ENCODE peak calls at places on chromosomes 5 and 9, in eight cellular contexts. One of them, this sample, is unnamed.

GRCh38 chr9:7408845-7409244 is 390.7 kb downstream of the DMAC1 start:
- DNase-seq in GM12878: no peak
- DNase-seq in transverse colon: no peak
- DNase-seq in suprapubic skin: no peak
- DNase-seq in HL-60: no peak
- DNase-seq in HepG2: no peak
- DNase-seq in endothelial cell of umbilical vein: no peak
- DNase-seq in prostate gland: no peak
- DNase-seq in this sample: no peak

GRCh38 chr5:91224459-91224858 is 158.7 kb downstream of the ARRDC3 start:
- DNase-seq in endothelial cell of umbilical vein: no peak
- DNase-seq in HL-60: no peak
- DNase-seq in suprapubic skin: no peak
- DNase-seq in HepG2: no peak
- DNase-seq in transverse colon: no peak
- DNase-seq in prostate gland: no peak
- DNase-seq in GM12878: no peak
- DNase-seq in this sample: no peak

GRCh38 chr9:125747765-125748510 is 765 bp downstream of the PBX3 start:
- DNase-seq in prostate gland: peak; percentile 27
- DNase-seq in HL-60: peak; percentile 36
- DNase-seq in transverse colon: peak; percentile 42
- DNase-seq in suprapubic skin: peak; percentile 67
- DNase-seq in endothelial cell of umbilical vein: peak; percentile 52
- DNase-seq in GM12878: no peak
- DNase-seq in HepG2: no peak
- DNase-seq in this sample: peak; percentile 92

GRCh38 chr5:67493676-67494075 is 297.1 kb upstream of the CD180 start:
- DNase-seq in endothelial cell of umbilical vein: peak; percentile 21
- DNase-seq in HL-60: peak; percentile 1
- DNase-seq in transverse colon: peak; percentile 54
- DNase-seq in prostate gland: peak; percentile 38
- DNase-seq in suprapubic skin: no peak
- DNase-seq in HepG2: peak; percentile 55
- DNase-seq in GM12878: no peak
- DNase-seq in this sample: no peak

GRCh38 chr5:8363133-8363532 is 494.2 kb downstream of the MTRR start:
- DNase-seq in GM12878: no peak
- DNase-seq in prostate gland: no peak
- DNase-seq in HepG2: no peak
- DNase-seq in endothelial cell of umbilical vein: no peak
- DNase-seq in suprapubic skin: no peak
- DNase-seq in HL-60: no peak
- DNase-seq in transverse colon: no peak
- DNase-seq in this sample: no peak

GRCh38 chr5:76664065-76664464 is 40.9 kb upstream of the F2RL2 start:
- DNase-seq in suprapubic skin: no peak
- DNase-seq in endothelial cell of umbilical vein: no peak
- DNase-seq in prostate gland: no peak
- DNase-seq in GM12878: no peak
- DNase-seq in HepG2: no peak
- DNase-seq in HL-60: no peak
- DNase-seq in transverse colon: no peak
- DNase-seq in this sample: no peak

GRCh38 chr9:125747053-125747764 is at the start of gene PBX3:
- DNase-seq in HL-60: peak; percentile 17
- DNase-seq in endothelial cell of umbilical vein: peak; percentile 38
- DNase-seq in prostate gland: peak; percentile 42
- DNase-seq in HepG2: no peak
- DNase-seq in transverse colon: peak; percentile 54
- DNase-seq in suprapubic skin: peak; percentile 74
- DNase-seq in GM12878: no peak
- DNase-seq in this sample: peak; percentile 92

GRCh38 chr5:176474476-176474875 is 26.3 kb downstream of the FAF2 start:
- DNase-seq in suprapubic skin: no peak
- DNase-seq in GM12878: no peak
- DNase-seq in transverse colon: no peak
- DNase-seq in prostate gland: no peak
- DNase-seq in HepG2: no peak
- DNase-seq in HL-60: no peak
- DNase-seq in endothelial cell of umbilical vein: no peak
- DNase-seq in this sample: no peak

GRCh38 chr9:38656896-38657295 is 36.5 kb upstream of the ANKRD18A start:
- DNase-seq in GM12878: no peak
- DNase-seq in transverse colon: no peak
- DNase-seq in endothelial cell of umbilical vein: no peak
- DNase-seq in HL-60: no peak
- DNase-seq in suprapubic skin: no peak
- DNase-seq in prostate gland: no peak
- DNase-seq in HepG2: no peak
- DNase-seq in this sample: no peak

GRCh38 chr5:91016954-91017690 is 366.0 kb downstream of the ARRDC3 start:
- DNase-seq in HL-60: no peak
- DNase-seq in endothelial cell of umbilical vein: no peak
- DNase-seq in prostate gland: no peak
- DNase-seq in HepG2: no peak
- DNase-seq in suprapubic skin: no peak
- DNase-seq in GM12878: no peak
- DNase-seq in transverse colon: peak; percentile 16
- DNase-seq in this sample: no peak

GRCh38 chr5:1347571-1347970 is 2.7 kb upstream of the CLPTM1L start:
- DNase-seq in HepG2: no peak
- DNase-seq in GM12878: no peak
- DNase-seq in suprapubic skin: no peak
- DNase-seq in HL-60: no peak
- DNase-seq in prostate gland: no peak
- DNase-seq in endothelial cell of umbilical vein: no peak
- DNase-seq in transverse colon: no peak
- DNase-seq in this sample: peak; percentile 66

GRCh38 chr9:38311382-38312270 is 80.9 kb upstream of the ALDH1B1 start:
- DNase-seq in suprapubic skin: no peak
- DNase-seq in GM12878: no peak
- DNase-seq in HepG2: peak; percentile 43
- DNase-seq in HL-60: no peak
- DNase-seq in endothelial cell of umbilical vein: no peak
- DNase-seq in prostate gland: no peak
- DNase-seq in transverse colon: no peak
- DNase-seq in this sample: no peak

GRCh38 chr9:23811633-23812032 is 14.4 kb downstream of the ELAVL2 start:
- DNase-seq in GM12878: no peak
- DNase-seq in prostate gland: no peak
- DNase-seq in HepG2: no peak
- DNase-seq in suprapubic skin: no peak
- DNase-seq in endothelial cell of umbilical vein: no peak
- DNase-seq in transverse colon: no peak
- DNase-seq in HL-60: no peak
- DNase-seq in this sample: no peak

GRCh38 chr9:88310310-88310980 is 77.8 kb upstream of the SPIN1 start:
- DNase-seq in suprapubic skin: no peak
- DNase-seq in transverse colon: peak; percentile 11
- DNase-seq in GM12878: no peak
- DNase-seq in HepG2: peak; percentile 14
- DNase-seq in HL-60: peak; percentile 16
- DNase-seq in endothelial cell of umbilical vein: no peak
- DNase-seq in prostate gland: no peak
- DNase-seq in this sample: no peak

GRCh38 chr5:107875834-107876233 is 205.1 kb upstream of the EFNA5 start:
- DNase-seq in prostate gland: no peak
- DNase-seq in GM12878: no peak
- DNase-seq in HL-60: no peak
- DNase-seq in transverse colon: no peak
- DNase-seq in endothelial cell of umbilical vein: no peak
- DNase-seq in suprapubic skin: no peak
- DNase-seq in HepG2: no peak
- DNase-seq in this sample: no peak

GRCh38 chr5:172410160-172410559 is 44.2 kb downstream of the SH3PXD2B start:
- DNase-seq in prostate gland: no peak
- DNase-seq in transverse colon: no peak
- DNase-seq in endothelial cell of umbilical vein: no peak
- DNase-seq in GM12878: peak; percentile 24
- DNase-seq in HL-60: peak; percentile 74
- DNase-seq in suprapubic skin: no peak
- DNase-seq in HepG2: no peak
- DNase-seq in this sample: no peak

GRCh38 chr9:121599186-121599871 is 52.1 kb upstream of the DAB2IP start:
- DNase-seq in suprapubic skin: peak; percentile 80
- DNase-seq in HepG2: peak; percentile 64
- DNase-seq in GM12878: no peak
- DNase-seq in HL-60: no peak
- DNase-seq in prostate gland: peak; percentile 82
- DNase-seq in endothelial cell of umbilical vein: no peak
- DNase-seq in transverse colon: peak; percentile 65
- DNase-seq in this sample: no peak

GRCh38 chr9:100397867-100398266 is 29.1 kb upstream of the MSANTD3 start:
- DNase-seq in GM12878: no peak
- DNase-seq in HL-60: no peak
- DNase-seq in HepG2: no peak
- DNase-seq in prostate gland: no peak
- DNase-seq in transverse colon: no peak
- DNase-seq in suprapubic skin: no peak
- DNase-seq in endothelial cell of umbilical vein: no peak
- DNase-seq in this sample: no peak

GRCh38 chr9:92719028-92719647 is 45.5 kb downstream of the BICD2 start:
- DNase-seq in endothelial cell of umbilical vein: no peak
- DNase-seq in GM12878: no peak
- DNase-seq in prostate gland: no peak
- DNase-seq in transverse colon: no peak
- DNase-seq in HepG2: no peak
- DNase-seq in HL-60: no peak
- DNase-seq in suprapubic skin: no peak
- DNase-seq in this sample: peak; percentile 69

GRCh38 chr9:92716557-92716956 is 46.6 kb upstream of the IPPK start:
- DNase-seq in HepG2: peak; percentile 47
- DNase-seq in endothelial cell of umbilical vein: peak; percentile 50
- DNase-seq in transverse colon: peak; percentile 80
- DNase-seq in prostate gland: peak; percentile 53
- DNase-seq in HL-60: peak; percentile 52
- DNase-seq in suprapubic skin: peak; percentile 88
- DNase-seq in GM12878: no peak
- DNase-seq in this sample: peak; percentile 90

GRCh38 chr9:92720209-92720765 is 44.3 kb downstream of the BICD2 start:
- DNase-seq in suprapubic skin: no peak
- DNase-seq in prostate gland: no peak
- DNase-seq in HepG2: no peak
- DNase-seq in endothelial cell of umbilical vein: no peak
- DNase-seq in GM12878: no peak
- DNase-seq in HL-60: no peak
- DNase-seq in transverse colon: no peak
- DNase-seq in this sample: no peak

GRCh38 chr9:92717201-92718085 is 47.2 kb downstream of the BICD2 start:
- DNase-seq in endothelial cell of umbilical vein: no peak
- DNase-seq in transverse colon: peak; percentile 42
- DNase-seq in HL-60: no peak
- DNase-seq in HepG2: no peak
- DNase-seq in prostate gland: no peak
- DNase-seq in GM12878: no peak
- DNase-seq in suprapubic skin: no peak
- DNase-seq in this sample: peak; percentile 73

GRCh38 chr9:92718086-92719001 is 46.3 kb downstream of the BICD2 start:
- DNase-seq in GM12878: no peak
- DNase-seq in endothelial cell of umbilical vein: no peak
- DNase-seq in prostate gland: no peak
- DNase-seq in transverse colon: no peak
- DNase-seq in HL-60: no peak
- DNase-seq in HepG2: no peak
- DNase-seq in suprapubic skin: no peak
- DNase-seq in this sample: peak; percentile 73
- TF ChIP-seq POLR2AphosphoS5 in GM12878: no peak
- TF ChIP-seq POLR2AphosphoS5 in endothelial cell of umbilical vein: no peak
- TF ChIP-seq POLR2AphosphoS5 in prostate gland: no peak
- TF ChIP-seq POLR2AphosphoS5 in transverse colon: no peak
- TF ChIP-seq POLR2AphosphoS5 in HL-60: no peak
- TF ChIP-seq POLR2AphosphoS5 in HepG2: no peak
- TF ChIP-seq POLR2AphosphoS5 in suprapubic skin: no peak
- TF ChIP-seq POLR2AphosphoS5 in this sample: peak; percentile 4

DNA sequence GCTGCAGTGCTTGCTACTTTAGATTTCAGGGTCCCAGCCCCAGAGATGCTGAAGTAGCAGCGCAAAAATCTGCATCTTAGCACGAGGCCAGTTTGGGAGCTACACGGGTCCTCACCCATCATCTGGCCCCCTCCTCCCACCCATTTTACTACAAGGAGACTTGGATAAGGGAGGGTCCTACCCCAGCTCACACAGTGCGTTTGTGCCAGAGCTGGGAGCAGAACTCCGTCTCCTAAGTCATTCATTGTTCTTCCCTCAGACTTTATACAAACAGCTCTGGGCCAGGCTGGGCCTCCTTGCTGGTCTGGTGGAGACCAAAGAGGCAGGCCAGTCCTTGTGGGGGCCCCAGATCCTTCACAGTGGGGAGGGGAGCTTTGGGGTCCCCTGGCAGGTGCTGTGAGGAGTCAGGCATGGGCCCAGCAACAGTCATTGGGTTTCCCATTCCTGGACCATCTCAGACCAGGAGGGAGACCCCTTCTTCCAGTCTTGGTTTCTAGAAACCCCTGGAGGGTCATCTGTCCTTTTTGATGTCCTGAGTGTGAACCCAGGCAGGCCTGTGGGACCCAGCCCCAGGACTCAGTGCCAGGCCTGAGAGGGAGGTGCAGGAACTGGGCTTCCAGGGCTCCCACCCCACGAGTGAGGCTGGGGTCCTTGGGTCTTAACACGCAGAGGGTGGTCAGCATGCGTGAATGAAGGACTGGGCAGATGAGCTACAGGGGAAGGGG is 2.3 kb upstream of the IL17B start:
- DNase-seq in HL-60: no peak
- DNase-seq in endothelial cell of umbilical vein: no peak
- DNase-seq in prostate gland: no peak
- DNase-seq in HepG2: no peak
- DNase-seq in GM12878: no peak
- DNase-seq in suprapubic skin: no peak
- DNase-seq in transverse colon: no peak
- DNase-seq in this sample: no peak
- H3K27ac ChIP-seq in HL-60: no peak overlapping the region
- H3K27ac ChIP-seq in endothelial cell of umbilical vein: no peak overlapping the region
- H3K27ac ChIP-seq in prostate gland: peak overlapping the region; percentile 74
- H3K27ac ChIP-seq in HepG2: peak overlapping the region; percentile 43
- H3K27ac ChIP-seq in GM12878: no peak overlapping the region
- H3K27ac ChIP-seq in suprapubic skin: peak overlapping the region; percentile 14
- H3K27ac ChIP-seq in transverse colon: peak overlapping the region; percentile 88
- H3K27ac ChIP-seq in this sample: peak overlapping the region; percentile 56

GRCh38 chr5:173855162-173855994 is 32.8 kb upstream of the CPEB4 start:
- DNase-seq in prostate gland: no peak
- DNase-seq in suprapubic skin: no peak
- DNase-seq in HepG2: no peak
- DNase-seq in endothelial cell of umbilical vein: no peak
- DNase-seq in HL-60: no peak
- DNase-seq in GM12878: no peak
- DNase-seq in transverse colon: no peak
- DNase-seq in this sample: no peak
- TF ChIP-seq POLR2AphosphoS5 in prostate gland: no peak
- TF ChIP-seq POLR2AphosphoS5 in suprapubic skin: no peak
- TF ChIP-seq POLR2AphosphoS5 in HepG2: no peak
- TF ChIP-seq POLR2AphosphoS5 in endothelial cell of umbilical vein: no peak
- TF ChIP-seq POLR2AphosphoS5 in HL-60: no peak
- TF ChIP-seq POLR2AphosphoS5 in GM12878: no peak
- TF ChIP-seq POLR2AphosphoS5 in transverse colon: no peak
- TF ChIP-seq POLR2AphosphoS5 in this sample: no peak

DNA sequence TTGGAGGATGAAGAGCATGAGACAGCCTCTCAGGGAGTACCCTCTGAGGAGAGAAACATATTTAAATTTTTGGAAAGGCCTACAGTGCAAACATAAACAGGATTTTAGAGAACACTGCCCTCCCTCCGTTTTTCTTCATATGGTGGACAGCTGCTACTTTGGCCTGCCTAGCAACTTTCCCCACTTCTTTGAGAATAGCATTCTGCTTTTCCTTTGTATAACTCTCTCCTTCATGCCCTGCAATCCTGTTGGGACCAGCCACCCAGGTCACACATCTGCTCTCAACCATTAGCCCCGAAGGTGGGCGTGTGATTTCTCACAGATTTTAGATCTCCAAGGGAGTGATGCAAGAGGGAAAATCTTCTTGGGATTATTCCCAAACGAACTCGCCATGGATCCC is 20.5 kb upstream of the TXN start:
- DNase-seq in HepG2: no peak
- DNase-seq in endothelial cell of umbilical vein: no peak
- DNase-seq in HL-60: no peak
- DNase-seq in transverse colon: no peak
- DNase-seq in prostate gland: no peak
- DNase-seq in suprapubic skin: no peak
- DNase-seq in GM12878: no peak
- DNase-seq in this sample: no peak
- H3K27ac ChIP-seq in HepG2: no peak overlapping the region
- H3K27ac ChIP-seq in endothelial cell of umbilical vein: no peak overlapping the region
- H3K27ac ChIP-seq in HL-60: no peak overlapping the region
- H3K27ac ChIP-seq in transverse colon: no peak overlapping the region
- H3K27ac ChIP-seq in prostate gland: no peak overlapping the region
- H3K27ac ChIP-seq in suprapubic skin: no peak overlapping the region
- H3K27ac ChIP-seq in GM12878: no peak overlapping the region
- H3K27ac ChIP-seq in this sample: no peak overlapping the region

This sample was measured in spleen.